ENCODE peak calls at places on chromosomes 16 and 17, in eight cellular contexts. One of them, this sample, is unnamed.

GRCh38 chr17:28346746-28347246 is 10.5 kb downstream of the POLDIP2 start:
- DNase-seq in NCI-H460: no peak
- DNase-seq in H1: no peak
- DNase-seq in NCI-H1105 treated with DMSO at 0.1 percent for 48 hours: no peak
- DNase-seq in cardiac muscle cell: no peak
- DNase-seq in psoas muscle: no peak
- DNase-seq in astrocyte of the spinal cord: no peak
- DNase-seq in nucleus accumbens: no peak
- DNase-seq in this sample: no peak

GRCh38 chr17:740240-741055 is 8.1 kb downstream of the TLCD3A start:
- DNase-seq in NCI-H460: no peak
- DNase-seq in H1: no peak
- DNase-seq in NCI-H1105 treated with DMSO at 0.1 percent for 48 hours: no peak
- DNase-seq in cardiac muscle cell: no peak
- DNase-seq in psoas muscle: no peak
- DNase-seq in astrocyte of the spinal cord: no peak
- DNase-seq in nucleus accumbens: no peak
- DNase-seq in this sample: no peak

GRCh38 chr16:86926146-86926545 is 347.8 kb downstream of the FOXL1 start:
- DNase-seq in NCI-H460: no peak
- DNase-seq in H1: no peak
- DNase-seq in NCI-H1105 treated with DMSO at 0.1 percent for 48 hours: no peak
- DNase-seq in cardiac muscle cell: no peak
- DNase-seq in psoas muscle: no peak
- DNase-seq in astrocyte of the spinal cord: no peak
- DNase-seq in nucleus accumbens: no peak
- DNase-seq in this sample: no peak

GRCh38 chr16:16137110-16137509 is 86.2 kb downstream of the ABCC6 start:
- DNase-seq in NCI-H460: no peak
- DNase-seq in H1: no peak
- DNase-seq in NCI-H1105 treated with DMSO at 0.1 percent for 48 hours: no peak
- DNase-seq in cardiac muscle cell: no peak
- DNase-seq in psoas muscle: no peak
- DNase-seq in astrocyte of the spinal cord: no peak
- DNase-seq in nucleus accumbens: no peak
- DNase-seq in this sample: no peak

GRCh38 chr17:2778489-2778888 is 17.7 kb upstream of the RAP1GAP2 start:
- DNase-seq in NCI-H460: no peak
- DNase-seq in H1: no peak
- DNase-seq in NCI-H1105 treated with DMSO at 0.1 percent for 48 hours: no peak
- DNase-seq in cardiac muscle cell: no peak
- DNase-seq in psoas muscle: no peak
- DNase-seq in astrocyte of the spinal cord: no peak
- DNase-seq in nucleus accumbens: no peak
- DNase-seq in this sample: no peak

GRCh38 chr16:27330542-27330941 is 16.8 kb downstream of the IL4R start:
- DNase-seq in NCI-H460: no peak
- DNase-seq in H1: no peak
- DNase-seq in NCI-H1105 treated with DMSO at 0.1 percent for 48 hours: no peak
- DNase-seq in cardiac muscle cell: peak; percentile 98
- DNase-seq in psoas muscle: peak; percentile 68
- DNase-seq in astrocyte of the spinal cord: peak; percentile 97
- DNase-seq in nucleus accumbens: no peak
- DNase-seq in this sample: no peak

GRCh38 chr17:66354981-66355380 is 52.6 kb downstream of the PRKCA start:
- DNase-seq in NCI-H460: no peak
- DNase-seq in H1: no peak
- DNase-seq in NCI-H1105 treated with DMSO at 0.1 percent for 48 hours: no peak
- DNase-seq in cardiac muscle cell: peak; percentile 62
- DNase-seq in psoas muscle: no peak
- DNase-seq in astrocyte of the spinal cord: peak; percentile 41
- DNase-seq in nucleus accumbens: no peak
- DNase-seq in this sample: no peak

GRCh38 chr16:57614546-57615343 is 13.7 kb upstream of the ADGRG1 start:
- DNase-seq in NCI-H460: no peak
- DNase-seq in H1: peak; percentile 38
- DNase-seq in NCI-H1105 treated with DMSO at 0.1 percent for 48 hours: no peak
- DNase-seq in cardiac muscle cell: no peak
- DNase-seq in psoas muscle: no peak
- DNase-seq in astrocyte of the spinal cord: no peak
- DNase-seq in nucleus accumbens: no peak
- DNase-seq in this sample: no peak

GRCh38 chr16:75860654-75861053 is 134.4 kb upstream of the CPHXL start:
- DNase-seq in NCI-H460: no peak
- DNase-seq in H1: no peak
- DNase-seq in NCI-H1105 treated with DMSO at 0.1 percent for 48 hours: peak; percentile 33
- DNase-seq in cardiac muscle cell: no peak
- DNase-seq in psoas muscle: no peak
- DNase-seq in astrocyte of the spinal cord: peak; percentile 5
- DNase-seq in nucleus accumbens: peak; percentile 60
- DNase-seq in this sample: no peak

GRCh38 chr17:68910256-68910705 is 44.9 kb downstream of the ABCA8 start:
- DNase-seq in NCI-H460: no peak
- DNase-seq in H1: no peak
- DNase-seq in NCI-H1105 treated with DMSO at 0.1 percent for 48 hours: peak; percentile 28
- DNase-seq in cardiac muscle cell: peak; percentile 68
- DNase-seq in psoas muscle: no peak
- DNase-seq in astrocyte of the spinal cord: peak; percentile 6
- DNase-seq in nucleus accumbens: peak; percentile 84
- DNase-seq in this sample: no peak

GRCh38 chr17:42843358-42843934 is 934 bp upstream of the AOC2 start:
- DNase-seq in NCI-H460: peak; percentile 77
- DNase-seq in H1: no peak
- DNase-seq in NCI-H1105 treated with DMSO at 0.1 percent for 48 hours: peak; percentile 49
- DNase-seq in cardiac muscle cell: peak; percentile 86
- DNase-seq in psoas muscle: no peak
- DNase-seq in astrocyte of the spinal cord: peak; percentile 69
- DNase-seq in nucleus accumbens: no peak
- DNase-seq in this sample: no peak

GRCh38 chr16:70569752-70570151 is 46.1 kb downstream of the SF3B3 start:
- DNase-seq in NCI-H460: no peak
- DNase-seq in H1: no peak
- DNase-seq in NCI-H1105 treated with DMSO at 0.1 percent for 48 hours: no peak
- DNase-seq in cardiac muscle cell: no peak
- DNase-seq in psoas muscle: no peak
- DNase-seq in astrocyte of the spinal cord: no peak
- DNase-seq in nucleus accumbens: no peak
- DNase-seq in this sample: no peak

GRCh38 chr16:85027968-85028637 is 508 bp downstream of the KIAA0513 start:
- DNase-seq in NCI-H460: no peak
- DNase-seq in H1: no peak
- DNase-seq in NCI-H1105 treated with DMSO at 0.1 percent for 48 hours: no peak
- DNase-seq in cardiac muscle cell: no peak
- DNase-seq in psoas muscle: no peak
- DNase-seq in astrocyte of the spinal cord: no peak
- DNase-seq in nucleus accumbens: no peak
- DNase-seq in this sample: no peak

GRCh38 chr17:36885161-36885735 is 52.0 kb upstream of the LHX1 start:
- DNase-seq in NCI-H460: no peak
- DNase-seq in H1: no peak
- DNase-seq in NCI-H1105 treated with DMSO at 0.1 percent for 48 hours: no peak
- DNase-seq in cardiac muscle cell: peak; percentile 76
- DNase-seq in psoas muscle: no peak
- DNase-seq in astrocyte of the spinal cord: no peak
- DNase-seq in nucleus accumbens: no peak
- DNase-seq in this sample: no peak

GRCh38 chr17:80827646-80828643 is 163.7 kb upstream of the CHMP6 start:
- DNase-seq in NCI-H460: no peak
- DNase-seq in H1: peak; percentile 71
- DNase-seq in NCI-H1105 treated with DMSO at 0.1 percent for 48 hours: no peak
- DNase-seq in cardiac muscle cell: no peak
- DNase-seq in psoas muscle: no peak
- DNase-seq in astrocyte of the spinal cord: peak; percentile 39
- DNase-seq in nucleus accumbens: no peak
- DNase-seq in this sample: peak; percentile 57

GRCh38 chr17:41654134-41654907 is 29.9 kb upstream of the KRT17 start:
- DNase-seq in NCI-H460: no peak
- DNase-seq in H1: no peak
- DNase-seq in NCI-H1105 treated with DMSO at 0.1 percent for 48 hours: peak; percentile 37
- DNase-seq in cardiac muscle cell: no peak
- DNase-seq in psoas muscle: no peak
- DNase-seq in astrocyte of the spinal cord: no peak
- DNase-seq in nucleus accumbens: no peak
- DNase-seq in this sample: no peak

GRCh38 chr16:86048882-86049585 is 150.1 kb downstream of the IRF8 start:
- DNase-seq in NCI-H460: no peak
- DNase-seq in H1: no peak
- DNase-seq in NCI-H1105 treated with DMSO at 0.1 percent for 48 hours: no peak
- DNase-seq in cardiac muscle cell: no peak
- DNase-seq in psoas muscle: no peak
- DNase-seq in astrocyte of the spinal cord: no peak
- DNase-seq in nucleus accumbens: no peak
- DNase-seq in this sample: no peak

GRCh38 chr16:85523602-85524364 is 89.3 kb upstream of the GSE1 start:
- DNase-seq in NCI-H460: peak; percentile 45
- DNase-seq in H1: no peak
- DNase-seq in NCI-H1105 treated with DMSO at 0.1 percent for 48 hours: no peak
- DNase-seq in cardiac muscle cell: peak; percentile 75
- DNase-seq in psoas muscle: no peak
- DNase-seq in astrocyte of the spinal cord: peak; percentile 64
- DNase-seq in nucleus accumbens: no peak
- DNase-seq in this sample: no peak

GRCh38 chr17:27538156-27538955 is 82.1 kb downstream of the KSR1 start:
- DNase-seq in NCI-H460: no peak
- DNase-seq in H1: no peak
- DNase-seq in NCI-H1105 treated with DMSO at 0.1 percent for 48 hours: no peak
- DNase-seq in cardiac muscle cell: no peak
- DNase-seq in psoas muscle: no peak
- DNase-seq in astrocyte of the spinal cord: no peak
- DNase-seq in nucleus accumbens: peak; percentile 14
- DNase-seq in this sample: no peak

GRCh38 chr16:76277099-76278030 is at the start of gene CNTNAP4:
- DNase-seq in NCI-H460: no peak
- DNase-seq in H1: peak; percentile 73
- DNase-seq in NCI-H1105 treated with DMSO at 0.1 percent for 48 hours: peak; percentile 39
- DNase-seq in cardiac muscle cell: peak; percentile 8
- DNase-seq in psoas muscle: peak; percentile 26
- DNase-seq in astrocyte of the spinal cord: no peak
- DNase-seq in nucleus accumbens: peak; percentile 50
- DNase-seq in this sample: no peak

GRCh38 chr16:46690281-46691178 is 1.1 kb downstream of the ORC6 start:
- DNase-seq in NCI-H460: no peak
- DNase-seq in H1: no peak
- DNase-seq in NCI-H1105 treated with DMSO at 0.1 percent for 48 hours: no peak
- DNase-seq in cardiac muscle cell: peak; percentile 51
- DNase-seq in psoas muscle: no peak
- DNase-seq in astrocyte of the spinal cord: peak; percentile 23
- DNase-seq in nucleus accumbens: no peak
- DNase-seq in this sample: no peak

GRCh38 chr17:17044846-17045561 is 2.7 kb downstream of the MPRIP start:
- DNase-seq in NCI-H460: no peak
- DNase-seq in H1: no peak
- DNase-seq in NCI-H1105 treated with DMSO at 0.1 percent for 48 hours: no peak
- DNase-seq in cardiac muscle cell: peak; percentile 81
- DNase-seq in psoas muscle: no peak
- DNase-seq in astrocyte of the spinal cord: peak; percentile 85
- DNase-seq in nucleus accumbens: no peak
- DNase-seq in this sample: no peak

GRCh38 chr16:8655184-8655717 is 19.2 kb upstream of the ABAT start:
- DNase-seq in NCI-H460: peak; percentile 20
- DNase-seq in H1: no peak
- DNase-seq in NCI-H1105 treated with DMSO at 0.1 percent for 48 hours: no peak
- DNase-seq in cardiac muscle cell: peak; percentile 27
- DNase-seq in psoas muscle: no peak
- DNase-seq in astrocyte of the spinal cord: peak; percentile 43
- DNase-seq in nucleus accumbens: no peak
- DNase-seq in this sample: no peak

GRCh38 chr17:17132746-17133145 is 73.4 kb downstream of the PLD6 start:
- DNase-seq in NCI-H460: no peak
- DNase-seq in H1: no peak
- DNase-seq in NCI-H1105 treated with DMSO at 0.1 percent for 48 hours: no peak
- DNase-seq in cardiac muscle cell: no peak
- DNase-seq in psoas muscle: peak; percentile 4
- DNase-seq in astrocyte of the spinal cord: peak; percentile 67
- DNase-seq in nucleus accumbens: peak; percentile 26
- DNase-seq in this sample: no peak

GRCh38 chr16:23252310-23252709 is 49.8 kb upstream of the SCNN1B start:
- DNase-seq in NCI-H460: no peak
- DNase-seq in H1: no peak
- DNase-seq in NCI-H1105 treated with DMSO at 0.1 percent for 48 hours: no peak
- DNase-seq in cardiac muscle cell: no peak
- DNase-seq in psoas muscle: no peak
- DNase-seq in astrocyte of the spinal cord: no peak
- DNase-seq in nucleus accumbens: no peak
- DNase-seq in this sample: no peak

GRCh38 chr16:29950806-29951461 is 10.9 kb upstream of the TMEM219 start:
- DNase-seq in NCI-H460: no peak
- DNase-seq in H1: no peak
- DNase-seq in NCI-H1105 treated with DMSO at 0.1 percent for 48 hours: no peak
- DNase-seq in cardiac muscle cell: no peak
- DNase-seq in psoas muscle: no peak
- DNase-seq in astrocyte of the spinal cord: no peak
- DNase-seq in nucleus accumbens: no peak
- DNase-seq in this sample: no peak

GRCh38 chr17:79457376-79457775 is 153.5 kb downstream of the RBFOX3 start:
- DNase-seq in NCI-H460: no peak
- DNase-seq in H1: no peak
- DNase-seq in NCI-H1105 treated with DMSO at 0.1 percent for 48 hours: no peak
- DNase-seq in cardiac muscle cell: no peak
- DNase-seq in psoas muscle: no peak
- DNase-seq in astrocyte of the spinal cord: no peak
- DNase-seq in nucleus accumbens: no peak
- DNase-seq in this sample: no peak

GRCh38 chr17:15351925-15352324 is 10.5 kb upstream of the TEKT3 start:
- DNase-seq in NCI-H460: peak; percentile 64
- DNase-seq in H1: no peak
- DNase-seq in NCI-H1105 treated with DMSO at 0.1 percent for 48 hours: no peak
- DNase-seq in cardiac muscle cell: peak; percentile 87
- DNase-seq in psoas muscle: no peak
- DNase-seq in astrocyte of the spinal cord: peak; percentile 37
- DNase-seq in nucleus accumbens: no peak
- DNase-seq in this sample: no peak

GRCh38 chr16:56347166-56347565 is 78.2 kb downstream of the AMFR start:
- DNase-seq in NCI-H460: no peak
- DNase-seq in H1: no peak
- DNase-seq in NCI-H1105 treated with DMSO at 0.1 percent for 48 hours: no peak
- DNase-seq in cardiac muscle cell: no peak
- DNase-seq in psoas muscle: no peak
- DNase-seq in astrocyte of the spinal cord: no peak
- DNase-seq in nucleus accumbens: no peak
- DNase-seq in this sample: no peak

GRCh38 chr17:52482271-52482670 is 323.8 kb upstream of the CA10 start:
- DNase-seq in NCI-H460: no peak
- DNase-seq in H1: no peak
- DNase-seq in NCI-H1105 treated with DMSO at 0.1 percent for 48 hours: no peak
- DNase-seq in cardiac muscle cell: no peak
- DNase-seq in psoas muscle: no peak
- DNase-seq in astrocyte of the spinal cord: no peak
- DNase-seq in nucleus accumbens: no peak
- DNase-seq in this sample: no peak